ENCODE peak calls at places on chromosomes 16 and 17, in five cellular contexts. One of them, this sample, is unnamed.

GRCh38 chr16:4496305-4496704 is 20.1 kb downstream of the HMOX2 start:
- DNase-seq in esophagus muscularis mucosa: no peak
- DNase-seq in brain microvascular endothelial cell: peak
- DNase-seq in endothelial cell: no peak
- DNase-seq in GM10248: no peak
- DNase-seq in this sample: no peak

GRCh38 chr16:89602273-89602951 is 11.0 kb upstream of the DPEP1 start:
- DNase-seq in esophagus muscularis mucosa: no peak
- DNase-seq in brain microvascular endothelial cell: peak
- DNase-seq in GM10248: peak
- DNase-seq in endothelial cell: peak
- DNase-seq in this sample: peak

GRCh38 chr16:29745126-29745852 is 501 bp downstream of the C16orf54 start:
- DNase-seq in brain microvascular endothelial cell: no peak
- DNase-seq in GM10248: peak
- DNase-seq in esophagus muscularis mucosa: no peak
- DNase-seq in endothelial cell: no peak
- DNase-seq in this sample: no peak

GRCh38 chr17:60372790-60373483 is 19.0 kb downstream of the USP32 start:
- DNase-seq in GM10248: no peak
- DNase-seq in esophagus muscularis mucosa: no peak
- DNase-seq in endothelial cell: no peak
- DNase-seq in brain microvascular endothelial cell: peak
- DNase-seq in this sample: no peak

GRCh38 chr17:14095630-14096029 is 26.3 kb downstream of the COX10 start:
- DNase-seq in GM10248: no peak
- DNase-seq in esophagus muscularis mucosa: no peak
- DNase-seq in endothelial cell: no peak
- DNase-seq in brain microvascular endothelial cell: no peak
- DNase-seq in this sample: no peak

GRCh38 chr16:85891033-85891775 is 7.8 kb upstream of the IRF8 start:
- DNase-seq in brain microvascular endothelial cell: peak
- DNase-seq in GM10248: no peak
- DNase-seq in endothelial cell: no peak
- DNase-seq in esophagus muscularis mucosa: no peak
- DNase-seq in this sample: no peak

GRCh38 chr17:68437979-68438877 is 19.1 kb downstream of the WIPI1 start:
- DNase-seq in esophagus muscularis mucosa: no peak
- DNase-seq in endothelial cell: peak
- DNase-seq in GM10248: peak
- DNase-seq in brain microvascular endothelial cell: no peak
- DNase-seq in this sample: no peak

GRCh38 chr16:71540-72341 is 690 bp downstream of the RHBDF1 start:
- DNase-seq in brain microvascular endothelial cell: peak
- DNase-seq in GM10248: no peak
- DNase-seq in endothelial cell: peak
- DNase-seq in esophagus muscularis mucosa: no peak
- DNase-seq in this sample: peak

GRCh38 chr17:69179227-69179952 is 37.7 kb upstream of the ABCA6 start:
- DNase-seq in brain microvascular endothelial cell: peak
- DNase-seq in GM10248: no peak
- DNase-seq in esophagus muscularis mucosa: no peak
- DNase-seq in endothelial cell: no peak
- DNase-seq in this sample: no peak

GRCh38 chr16:3454093-3454492 is 10.6 kb downstream of the NAA60 start:
- DNase-seq in endothelial cell: no peak
- DNase-seq in esophagus muscularis mucosa: no peak
- DNase-seq in brain microvascular endothelial cell: no peak
- DNase-seq in GM10248: no peak
- DNase-seq in this sample: no peak

GRCh38 chr16:76910931-76911330 is 280.1 kb upstream of the MON1B start:
- DNase-seq in GM10248: no peak
- DNase-seq in esophagus muscularis mucosa: no peak
- DNase-seq in endothelial cell: no peak
- DNase-seq in brain microvascular endothelial cell: peak
- DNase-seq in this sample: no peak

GRCh38 chr16:47018223-47018891 is 44.9 kb upstream of the DNAJA2 start:
- DNase-seq in brain microvascular endothelial cell: peak
- DNase-seq in esophagus muscularis mucosa: no peak
- DNase-seq in GM10248: peak
- DNase-seq in endothelial cell: peak
- DNase-seq in this sample: peak

GRCh38 chr17:81712468-81713003 is 452 bp downstream of the SLC25A10 start:
- DNase-seq in esophagus muscularis mucosa: no peak
- DNase-seq in endothelial cell: peak
- DNase-seq in brain microvascular endothelial cell: no peak
- DNase-seq in GM10248: peak
- DNase-seq in this sample: peak

GRCh38 chr16:24723663-24724062 is 5.8 kb upstream of the TNRC6A start:
- DNase-seq in GM10248: no peak
- DNase-seq in esophagus muscularis mucosa: no peak
- DNase-seq in endothelial cell: no peak
- DNase-seq in brain microvascular endothelial cell: no peak
- DNase-seq in this sample: no peak

GRCh38 chr17:79305831-79306687 is 231.4 kb downstream of the ENGASE start:
- DNase-seq in brain microvascular endothelial cell: no peak
- DNase-seq in GM10248: no peak
- DNase-seq in endothelial cell: no peak
- DNase-seq in esophagus muscularis mucosa: no peak
- DNase-seq in this sample: peak

GRCh38 chr17:30064738-30065137 is 51.9 kb upstream of the NSRP1 start:
- DNase-seq in brain microvascular endothelial cell: no peak
- DNase-seq in GM10248: no peak
- DNase-seq in endothelial cell: no peak
- DNase-seq in esophagus muscularis mucosa: no peak
- DNase-seq in this sample: no peak

DNA sequence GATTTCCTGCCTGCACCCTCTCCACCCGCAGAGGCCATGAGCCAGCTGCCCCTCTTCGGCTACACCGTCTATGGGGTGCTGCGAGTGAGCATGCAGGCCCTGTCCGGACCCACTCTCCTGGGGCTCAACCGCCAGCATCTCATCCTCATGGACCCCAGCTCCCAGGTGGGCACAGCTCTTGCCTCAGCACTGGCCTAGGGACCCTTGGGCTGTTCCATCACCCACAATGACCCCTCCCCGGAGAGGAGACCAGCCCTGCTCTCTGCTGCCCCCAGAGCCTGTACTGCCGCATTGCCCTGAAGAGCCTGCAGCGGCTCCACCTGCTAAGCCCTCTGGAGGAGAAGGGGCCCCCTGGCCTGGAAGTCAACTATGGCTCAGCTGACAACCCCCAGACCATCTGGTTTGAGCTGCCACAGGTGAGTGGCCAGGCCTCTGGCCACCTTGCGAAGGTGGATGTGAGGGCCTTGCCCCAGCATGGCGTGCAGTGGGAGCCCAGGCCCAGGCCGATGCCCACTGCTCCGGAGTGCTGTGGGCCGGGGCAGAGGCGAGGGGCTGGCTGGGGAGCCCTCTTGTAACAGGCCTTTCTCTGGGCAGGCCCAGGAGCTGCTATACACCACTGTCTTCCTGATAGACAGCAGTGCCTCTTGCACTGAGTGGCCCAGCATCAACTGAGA is 7.3 kb upstream of the SMIM5 start:
- DNase-seq in GM10248: peak
- DNase-seq in endothelial cell: peak
- DNase-seq in esophagus muscularis mucosa: no peak
- DNase-seq in brain microvascular endothelial cell: no peak
- DNase-seq in this sample: peak
- TF ChIP-seq CTCF in GM10248: peak
- TF ChIP-seq CTCF in endothelial cell: peak
- TF ChIP-seq CTCF in esophagus muscularis mucosa: peak
- TF ChIP-seq CTCF in brain microvascular endothelial cell: peak
- TF ChIP-seq CTCF in this sample: peak

DNA sequence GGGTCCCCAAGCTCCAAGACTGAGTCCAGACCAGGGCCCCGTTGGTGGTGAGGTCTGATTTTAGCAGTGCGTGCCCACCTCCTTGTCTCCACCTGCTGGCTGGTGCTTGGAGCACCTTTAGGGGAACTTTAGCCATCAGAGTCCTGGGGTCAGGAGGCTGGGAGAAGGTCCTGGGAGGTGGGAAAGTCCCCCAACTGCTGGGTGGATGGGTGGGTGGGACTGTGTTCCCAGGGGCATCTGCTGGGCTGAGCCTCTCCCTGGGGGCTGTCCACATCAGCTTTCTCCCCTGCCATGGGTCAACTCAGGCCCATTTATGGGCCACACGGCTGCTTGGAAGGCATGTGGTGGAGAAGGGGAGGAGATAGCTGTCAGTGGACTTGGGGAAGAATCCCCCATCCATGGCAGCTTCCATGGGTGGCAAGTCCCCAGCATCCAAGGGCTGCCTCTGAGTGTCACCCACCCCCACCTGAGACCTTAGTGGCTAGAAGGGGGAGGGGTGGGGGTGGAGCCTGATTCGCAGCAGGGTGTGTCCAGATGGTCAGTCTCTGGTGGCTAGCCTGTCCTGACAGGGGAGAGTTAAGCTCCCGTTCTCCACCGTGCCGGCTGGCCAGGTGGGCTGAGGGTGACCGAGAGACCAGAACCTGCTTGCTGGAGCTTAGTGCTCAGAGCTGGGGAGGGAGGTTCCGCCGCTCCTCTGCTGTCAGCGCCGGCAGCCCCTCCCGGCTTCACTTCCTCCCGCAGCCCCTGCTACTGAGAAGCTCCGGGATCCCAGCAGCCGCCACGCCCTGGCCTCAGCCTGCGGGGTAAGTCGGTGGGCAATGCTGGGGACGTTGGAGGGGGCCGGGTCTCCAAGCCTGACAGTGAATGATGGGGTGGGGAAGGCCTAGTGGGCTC is at the start of gene TRPV2:
- DNase-seq in GM10248: peak
- DNase-seq in endothelial cell: no peak
- DNase-seq in brain microvascular endothelial cell: no peak
- DNase-seq in esophagus muscularis mucosa: no peak
- DNase-seq in this sample: peak
- TF ChIP-seq CTCF in GM10248: peak
- TF ChIP-seq CTCF in endothelial cell: no peak
- TF ChIP-seq CTCF in brain microvascular endothelial cell: peak
- TF ChIP-seq CTCF in esophagus muscularis mucosa: no peak
- TF ChIP-seq CTCF in this sample: no peak

GRCh38 chr17:7394452-7395191 is at the start of gene PLSCR3:
- DNase-seq in brain microvascular endothelial cell: peak
- DNase-seq in endothelial cell: peak
- DNase-seq in esophagus muscularis mucosa: peak
- DNase-seq in GM10248: peak
- DNase-seq in this sample: peak
- TF ChIP-seq CTCF in brain microvascular endothelial cell: peak
- TF ChIP-seq CTCF in endothelial cell: peak
- TF ChIP-seq CTCF in esophagus muscularis mucosa: peak
- TF ChIP-seq CTCF in GM10248: no peak
- TF ChIP-seq CTCF in this sample: peak

GRCh38 chr16:58345574-58346354 is 46.5 kb upstream of the GINS3 start:
- DNase-seq in endothelial cell: no peak
- DNase-seq in GM10248: no peak
- DNase-seq in esophagus muscularis mucosa: no peak
- DNase-seq in brain microvascular endothelial cell: no peak
- DNase-seq in this sample: no peak
- TF ChIP-seq CTCF in endothelial cell: peak
- TF ChIP-seq CTCF in GM10248: no peak
- TF ChIP-seq CTCF in esophagus muscularis mucosa: no peak
- TF ChIP-seq CTCF in brain microvascular endothelial cell: no peak
- TF ChIP-seq CTCF in this sample: no peak

GRCh38 chr17:55391764-55392467 is 29.7 kb downstream of the MMD start:
- DNase-seq in endothelial cell: no peak
- DNase-seq in GM10248: no peak
- DNase-seq in brain microvascular endothelial cell: no peak
- DNase-seq in esophagus muscularis mucosa: no peak
- DNase-seq in this sample: no peak
- TF ChIP-seq CTCF in endothelial cell: no peak
- TF ChIP-seq CTCF in GM10248: no peak
- TF ChIP-seq CTCF in brain microvascular endothelial cell: no peak
- TF ChIP-seq CTCF in esophagus muscularis mucosa: no peak
- TF ChIP-seq CTCF in this sample: no peak

This sample was measured in nephron progenitor cell.